ENCODE peak calls at places on chromosomes 13 and 19, in ten cellular contexts. S is progenitor cell of endocrine pancreas; Z is dorsolateral prefrontal cortex; G is sciatic nerve; W is endothelial cell of umbilical vein; P is CD4-positive, alpha-beta T cell; F is T-helper 1 cell; Y is coronary artery; H is endothelial cell; T is EL. A is an unnamed sample.

GRCh38 chr13:33454844-33455256 is 169.3 kb upstream of the STARD13 start:
- DNase-seq in S (no peak), Z (no peak), G (no peak), W (no peak), P (no peak), F (no peak), Y (no peak), H (no peak), T (peak), A (no peak)

GRCh38 chr19:55041627-55042343 is 3.7 kb upstream of the GP6 start:
- DNase-seq in S (no peak), Z (no peak), G (no peak), W (peak), P (peak), F (no peak), Y (no peak), H (peak), T (no peak), A (no peak)

GRCh38 chr13:27404680-27405079 is 19.7 kb upstream of the GTF3A start:
- DNase-seq in S (no peak), Z (no peak), G (no peak), W (no peak), P (no peak), F (no peak), Y (no peak), H (no peak), T (no peak), A (no peak)

GRCh38 chr13:110332750-110333149 is 25.7 kb downstream of the COL4A2 start:
- DNase-seq in S (no peak), Z (no peak), G (no peak), W (no peak), P (no peak), F (no peak), Y (no peak), H (no peak), T (no peak), A (no peak)

GRCh38 chr13:82062772-82063171 is 1721.8 kb upstream of the SPRY2 start:
- DNase-seq in S (no peak), Z (no peak), G (no peak), W (no peak), P (no peak), F (no peak), Y (no peak), H (no peak), T (peak), A (no peak)

GRCh38 chr13:61029064-61029463 is 386.6 kb downstream of the PCDH20 start:
- DNase-seq in S (no peak), Z (no peak), G (no peak), W (no peak), P (no peak), F (no peak), Y (no peak), H (no peak), T (no peak), A (peak)

GRCh38 chr19:681029-681626 is 4.9 kb downstream of the FSTL3 start:
- DNase-seq in S (no peak), Z (peak), G (peak), W (no peak), P (no peak), F (peak), Y (peak), H (peak), T (no peak), A (no peak)

GRCh38 chr19:51227324-51227723 is 2.4 kb downstream of the CD33 start:
- DNase-seq in S (no peak), Z (no peak), G (no peak), W (no peak), P (no peak), F (no peak), Y (no peak), H (no peak), T (no peak), A (no peak)

GRCh38 chr13:20127263-20127562 is 33.6 kb downstream of the GJA3 start:
- DNase-seq in S (no peak), Z (no peak), G (no peak), W (no peak), P (no peak), F (no peak), Y (peak), H (no peak), T (no peak), A (no peak)